ENCODE peak calls at places on chromosomes 3 and 15, in five cellular contexts. J is psoas muscle, Q is tibial artery, F is GM23338, G is breast epithelium. R is an unnamed sample. For H3K27me3, the result is how much of the 10 kb centered on the place peaks cover.

GRCh38 chr3:159787191-159787590 is 201.4 kb upstream of the IL12A start:
- DNase-seq in Q (no peak), F (no peak), J (no peak), G (no peak), R (no peak)

GRCh38 chr15:69415381-69415780 is 1.2 kb downstream of the KIF23 start:
- DNase-seq in J (no peak), G (no peak), F (no peak), Q (no peak), R (no peak)

GRCh38 chr3:1082024-1082633 is 10.7 kb upstream of the CNTN6 start:
- DNase-seq in F (peak), J (no peak), Q (peak), G (peak), R (peak)

GRCh38 chr3:37375184-37376120 is 201.1 kb upstream of the LRRFIP2 start:
- DNase-seq in F (peak), J (no peak), G (no peak), Q (no peak), R (no peak)

GRCh38 chr15:57130956-57131355 is 212.5 kb downstream of the TCF12 start:
- DNase-seq in G (no peak), F (no peak), Q (no peak), J (no peak), R (no peak)

GRCh38 chr3:66393486-66394260 is 107.1 kb downstream of the LRIG1 start:
- DNase-seq in J (peak), F (no peak), Q (no peak), G (no peak), R (no peak)

GRCh38 chr3:44885618-44886017 is 11.2 kb downstream of the TGM4 start:
- DNase-seq in G (no peak), Q (peak), J (no peak), F (no peak), R (no peak)

GRCh38 chr3:28726840-28727239 is 378.2 kb upstream of the AZI2 start:
- DNase-seq in G (no peak), Q (peak), F (peak), J (peak), R (no peak)

GRCh38 chr15:57410373-57410772 is 34.1 kb downstream of the CGNL1 start:
- DNase-seq in G (no peak), J (no peak), Q (no peak), F (no peak), R (no peak)

GRCh38 chr15:41512078-41512394 is 1.6 kb downstream of the LTK start:
- DNase-seq in J (no peak), G (no peak), F (peak), Q (no peak), R (no peak)

GRCh38 chr15:62119224-62119925 is 45.7 kb downstream of the C2CD4B start:
- DNase-seq in J (no peak), F (no peak), Q (no peak), G (no peak), R (no peak)

GRCh38 chr3:82103241-82103640 is 341.8 kb upstream of the GBE1 start:
- DNase-seq in Q (no peak), F (no peak), G (no peak), J (no peak), R (no peak)

GRCh38 chr15:69160976-69161877 is 792 bp downstream of the GLCE start:
- DNase-seq in Q (peak), F (peak), G (no peak), J (peak), R (peak)

GRCh38 chr3:38578551-38578950 is 70.9 kb downstream of the SCN5A start:
- DNase-seq in Q (peak), G (no peak), F (no peak), J (no peak), R (no peak)

GRCh38 chr3:40925228-40925627 is 274.1 kb upstream of the CTNNB1 start:
- DNase-seq in J (no peak), Q (no peak), G (no peak), F (peak), R (no peak)

GRCh38 chr3:126152931-126153694 is 27.3 kb downstream of the ALDH1L1 start:
- DNase-seq in F (no peak), Q (no peak), G (no peak), J (no peak), R (no peak)

GRCh38 chr3:52358362-52358940 is 42.3 kb downstream of the DNAH1 start:
- DNase-seq in F (no peak), G (no peak), Q (no peak), J (peak), R (no peak)

GRCh38 chr3:142028174-142028833 is 121.0 kb downstream of the TFDP2 start:
- DNase-seq in F (peak), J (no peak), Q (no peak), G (no peak), R (no peak)

GRCh38 chr3:35183915-35184675 is 455.2 kb upstream of the ARPP21 start:
- DNase-seq in J (no peak), G (no peak), Q (no peak), F (no peak), R (no peak)

GRCh38 chr3:72317491-72317890 is 530.8 kb downstream of the SHQ1 start:
- DNase-seq in F (no peak), Q (no peak), G (no peak), J (no peak), R (no peak)

GRCh38 chr3:155356594-155357370 is 63.3 kb upstream of the STRIT1 start:
- DNase-seq in F (peak), Q (no peak), J (no peak), G (no peak), R (no peak)

GRCh38 chr15:39852237-39852636 is 67.8 kb downstream of the GPR176 start:
- DNase-seq in F (no peak), G (no peak), J (no peak), Q (no peak), R (no peak)

GRCh38 chr3:129005526-129006303 is 4.6 kb downstream of the EFCC1 start:
- DNase-seq in G (no peak), J (no peak), Q (no peak), F (no peak), R (no peak)

GRCh38 chr3:105811518-105812193 is 57.2 kb downstream of the CBLB start:
- DNase-seq in F (no peak), J (no peak), G (no peak), Q (no peak), R (no peak)

GRCh38 chr3:14820156-14820555 is 1.4 kb downstream of the FGD5 start:
- DNase-seq in F (no peak), J (peak), G (no peak), Q (no peak), R (no peak)

GRCh38 chr15:59457103-59457502 is 19.1 kb downstream of the FAM81A start:
- DNase-seq in J (no peak), G (no peak), F (no peak), Q (no peak), R (no peak)

GRCh38 chr15:94126999-94127398 is 104.4 kb upstream of the MCTP2 start:
- DNase-seq in J (no peak), F (no peak), G (no peak), Q (no peak), R (no peak)

GRCh38 chr3:151770941-151771340 is 37.2 kb downstream of the AADACL2 start:
- DNase-seq in J (peak), Q (peak), F (no peak), G (peak), R (no peak)

GRCh38 chr3:53171827-53172505 is 11.0 kb downstream of the PRKCD start:
- DNase-seq in F (peak), J (no peak), Q (no peak), G (no peak), R (no peak)

GRCh38 chr3:4720316-4721075 is 227.3 kb downstream of the ITPR1 start:
- DNase-seq in J (peak), G (peak), F (peak), Q (peak), R (no peak)

GRCh38 chr3:177929310-177929709 is 606.9 kb upstream of the KCNMB2 start:
- DNase-seq in Q (no peak), F (no peak), J (no peak), G (no peak), R (no peak)

GRCh38 chr3:41507336-41508062 is 308.2 kb downstream of the CTNNB1 start:
- DNase-seq in G (no peak), Q (no peak), F (peak), J (no peak), R (no peak)

GRCh38 chr3:195873971-195874370 is 34.4 kb downstream of the TNK2 start:
- DNase-seq in F (no peak), Q (no peak), J (peak), G (no peak), R (peak)

GRCh38 chr15:33675246-33675645 is 293.1 kb upstream of the CHRM5 start:
- DNase-seq in Q (no peak), G (no peak), J (no peak), F (peak), R (no peak)

GRCh38 chr3:13650210-13651056 is 101.5 kb downstream of the FBLN2 start:
- DNase-seq in G (peak), F (peak), Q (peak), J (peak), R (peak)
- H3K27ac ChIP-seq in G (no peak), F (no peak), Q (no peak), J (no peak), R (no peak)

DNA sequence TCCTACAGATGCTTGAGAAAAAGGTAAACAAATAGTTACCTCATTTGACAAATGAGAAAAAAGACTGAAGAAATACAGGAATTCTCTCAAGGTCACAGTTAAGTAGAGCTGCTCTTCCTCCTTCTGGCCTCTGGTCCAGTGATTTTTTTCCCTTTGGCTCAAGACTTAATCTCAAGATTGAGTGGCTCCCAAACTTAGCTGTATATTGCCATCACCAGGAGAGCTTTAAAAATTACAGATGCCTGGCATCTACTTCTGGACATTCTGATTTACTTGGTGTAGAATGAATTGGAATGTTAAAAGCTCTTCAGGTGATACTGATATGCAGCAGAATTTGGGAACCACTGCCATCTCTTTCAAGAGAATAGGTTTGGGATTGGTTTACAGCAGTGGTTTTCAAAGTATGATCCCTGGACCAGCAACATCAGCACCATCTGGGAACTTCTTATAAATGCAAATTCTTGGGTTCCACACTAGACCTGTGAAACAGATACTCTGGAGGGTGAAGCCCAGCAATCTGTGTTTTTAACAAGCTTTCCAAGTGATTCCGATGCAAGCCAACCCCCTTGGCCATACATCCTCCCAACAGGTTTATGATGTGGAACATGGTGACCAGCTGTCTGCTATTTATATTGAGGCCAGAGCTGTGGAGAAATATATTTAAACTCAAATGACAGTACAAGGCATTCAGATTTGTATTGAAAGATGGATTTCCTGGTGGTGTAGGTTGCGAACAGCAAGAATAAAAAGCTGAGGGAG is 333.0 kb upstream of the RARB start:
- DNase-seq in F (no peak), Q (no peak), G (no peak), J (no peak), R (no peak)
- TF ChIP-seq CTCF in F (no peak), Q (no peak), G (no peak), J (no peak), R (peak)

DNA sequence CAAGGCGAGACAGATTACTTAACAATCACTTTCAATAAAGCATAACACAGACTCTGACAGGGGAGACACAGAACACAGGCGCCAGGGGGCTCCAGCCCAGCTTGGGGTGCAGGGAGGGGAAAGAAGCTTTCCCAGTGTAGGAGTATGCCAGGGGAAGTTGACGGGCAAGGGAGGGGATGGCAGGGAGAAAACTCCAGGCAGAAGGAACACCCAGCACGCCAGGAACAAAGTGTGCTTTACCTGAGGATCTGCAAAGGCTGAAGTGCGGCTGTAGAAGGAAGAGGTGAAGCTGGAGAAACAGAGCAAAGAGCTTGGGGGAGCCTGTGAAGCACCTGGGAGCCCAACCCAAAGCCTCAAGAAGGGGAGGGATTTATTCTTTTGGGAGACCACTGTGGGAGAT is 12.1 kb downstream of the RGMA start:
- DNase-seq in J (peak), F (no peak), Q (no peak), G (no peak), R (no peak)
- H3K27me3 ChIP-seq in J (under half), F (under half), Q (under half), G (under half), R (under half)

DNA sequence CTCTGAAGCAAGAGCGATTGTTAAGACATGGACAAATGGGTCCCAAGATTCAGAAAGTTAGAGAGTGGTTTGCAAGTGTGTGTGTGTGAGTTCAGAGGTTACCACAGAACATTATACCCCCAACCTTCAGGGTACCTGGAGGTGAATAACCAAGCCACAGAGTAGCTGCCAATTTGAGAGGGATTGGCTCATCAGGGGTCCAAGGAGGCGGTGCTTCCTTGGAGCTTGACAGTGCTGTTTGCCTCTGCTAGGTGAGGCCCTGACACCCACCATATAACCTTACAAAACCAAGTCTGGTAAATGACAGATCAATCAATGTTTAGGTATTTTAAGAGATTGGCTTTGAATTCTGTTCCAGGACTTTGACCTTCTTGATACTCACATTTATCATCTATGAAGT is 35.7 kb downstream of the LRTM1 start:
- DNase-seq in Q (no peak), G (no peak), J (no peak), F (no peak), R (no peak)
- H3K27ac ChIP-seq in Q (no peak), G (peak), J (peak), F (no peak), R (no peak)